ENCODE peak calls at places on chromosomes 2 and 18, in seven cellular contexts. L, Q, V, K, W, O and M are unnamed samples.

GRCh38 chr2:9329497-9329896 is 93.8 kb downstream of the ITGB1BP1 start:
- DNase-seq in L (no peak), Q (no peak), V (no peak), K (no peak), W (no peak), O (no peak), M (no peak)

GRCh38 chr2:11530864-11531451 is 2.9 kb upstream of the GREB1 start:
- DNase-seq in L (no peak), Q (no peak), V (no peak), K (no peak), W (no peak), O (no peak), M (no peak)

GRCh38 chr2:197204855-197205254 is 105.7 kb downstream of the ANKRD44 start:
- DNase-seq in L (no peak), Q (no peak), V (no peak), K (no peak), W (no peak), O (no peak), M (no peak)

GRCh38 chr2:23901966-23902942 is 24.7 kb downstream of the ATAD2B start:
- DNase-seq in L (no peak), Q (no peak), V (no peak), K (no peak), W (no peak), O (no peak), M (peak)

GRCh38 chr18:3283908-3284307 is 22.0 kb downstream of the MYL12B start:
- DNase-seq in L (no peak), Q (no peak), V (no peak), K (no peak), W (no peak), O (no peak), M (no peak)

GRCh38 chr2:212897296-212897695 is 254.1 kb downstream of the IKZF2 start:
- DNase-seq in L (no peak), Q (no peak), V (no peak), K (no peak), W (no peak), O (no peak), M (no peak)

GRCh38 chr2:46378616-46379015 is 81.4 kb downstream of the EPAS1 start:
- DNase-seq in L (no peak), Q (no peak), V (no peak), K (no peak), W (no peak), O (no peak), M (no peak)

GRCh38 chr2:59654753-59655152 is 898.7 kb downstream of the BCL11A start:
- DNase-seq in L (no peak), Q (no peak), V (no peak), K (no peak), W (no peak), O (no peak), M (no peak)

GRCh38 chr2:212392048-212392447 is 146.6 kb downstream of the ERBB4 start:
- DNase-seq in L (no peak), Q (no peak), V (no peak), K (no peak), W (no peak), O (no peak), M (peak)

GRCh38 chr2:222483513-222484039 is 59.2 kb downstream of the SGPP2 start:
- DNase-seq in L (no peak), Q (no peak), V (no peak), K (no peak), W (peak), O (no peak), M (no peak)